ENCODE peak calls at places on chromosome 22, in six cellular contexts. X is A549, P is K562, R is NB4, B is GM12878, F is HepG2. D is an unnamed sample.
A peak's percentile ranks its signal among the peaks of the same experiment; 100 is the strongest.

GRCh38 chr22:32967285-32968101 is 90.7 kb downstream of the SYN3 start:
- DNase-seq in X (no peak), P (no peak), R (no peak), B (no peak), F (peak; percentile 93), D (no peak)

GRCh38 chr22:19891350-19892248 is 36.9 kb upstream of the GNB1L start:
- DNase-seq in X (no peak), P (peak; percentile 98), R (peak; percentile 91), B (no peak), F (peak; percentile 71), D (peak; percentile 90)

GRCh38 chr22:23856721-23857605 is 712 bp upstream of the SLC2A11 start:
- DNase-seq in X (peak; percentile 28), P (no peak), R (no peak), B (no peak), F (peak; percentile 54), D (peak; percentile 31)

GRCh38 chr22:44333847-44334635 is 21.3 kb upstream of the SHISAL1 start:
- DNase-seq in X (no peak), P (no peak), R (no peak), B (no peak), F (no peak), D (no peak)

GRCh38 chr22:26718905-26719304 is 61.5 kb downstream of the MIAT start:
- DNase-seq in X (peak; percentile 30), P (no peak), R (no peak), B (no peak), F (no peak), D (peak; percentile 42)

GRCh38 chr22:41951898-41952474 is at the start of gene SMIM45:
- DNase-seq in X (no peak), P (no peak), R (no peak), B (no peak), F (no peak), D (no peak)

GRCh38 chr22:31818481-31819392 is 64.9 kb downstream of the DEPDC5 start:
- DNase-seq in X (no peak), P (no peak), R (peak; percentile 5), B (no peak), F (no peak), D (no peak)

GRCh38 chr22:32837142-32837541 is 35.6 kb downstream of the TIMP3 start:
- DNase-seq in X (no peak), P (no peak), R (no peak), B (no peak), F (no peak), D (no peak)

GRCh38 chr22:41280065-41280464 is 5.9 kb downstream of the RANGAP1 start:
- DNase-seq in X (no peak), P (no peak), R (no peak), B (no peak), F (no peak), D (no peak)

GRCh38 chr22:39081557-39081956 is 4.5 kb downstream of the APOBEC3G start:
- DNase-seq in X (no peak), P (no peak), R (no peak), B (no peak), F (no peak), D (no peak)

GRCh38 chr22:25488244-25489020 is 76.0 kb upstream of the GRK3 start:
- DNase-seq in X (peak; percentile 13), P (no peak), R (peak; percentile 18), B (peak; percentile 26), F (peak; percentile 52), D (peak; percentile 71)

GRCh38 chr22:29351042-29351441 is 35.5 kb upstream of the RASL10A start:
- DNase-seq in X (no peak), P (no peak), R (no peak), B (no peak), F (no peak), D (no peak)

GRCh38 chr22:39205344-39206021 is 39.3 kb downstream of the PDGFB start:
- DNase-seq in X (peak; percentile 76), P (peak; percentile 47), R (peak; percentile 59), B (no peak), F (peak; percentile 28), D (peak; percentile 57)

GRCh38 chr22:24146791-24147353 is 34.4 kb upstream of the SUSD2 start:
- DNase-seq in X (no peak), P (no peak), R (peak; percentile 40), B (no peak), F (no peak), D (peak; percentile 72)

GRCh38 chr22:26648761-26649363 is 8.5 kb upstream of the MIAT start:
- DNase-seq in X (no peak), P (no peak), R (peak; percentile 84), B (no peak), F (no peak), D (no peak)

GRCh38 chr22:38452373-38453064 is 2.5 kb downstream of the KCNJ4 start:
- DNase-seq in X (no peak), P (no peak), R (no peak), B (no peak), F (no peak), D (no peak)

GRCh38 chr22:38953577-38954413 is 3.6 kb upstream of the APOBEC3A start:
- DNase-seq in X (peak; percentile 38), P (no peak), R (peak; percentile 56), B (peak; percentile 85), F (no peak), D (no peak)

GRCh38 chr22:12601870-12602779 is 2925.9 kb upstream of the OR11H1 start:
- DNase-seq in X (no peak), P (peak; percentile 84), R (no peak), B (no peak), F (peak; percentile 61), D (no peak)

DNA sequence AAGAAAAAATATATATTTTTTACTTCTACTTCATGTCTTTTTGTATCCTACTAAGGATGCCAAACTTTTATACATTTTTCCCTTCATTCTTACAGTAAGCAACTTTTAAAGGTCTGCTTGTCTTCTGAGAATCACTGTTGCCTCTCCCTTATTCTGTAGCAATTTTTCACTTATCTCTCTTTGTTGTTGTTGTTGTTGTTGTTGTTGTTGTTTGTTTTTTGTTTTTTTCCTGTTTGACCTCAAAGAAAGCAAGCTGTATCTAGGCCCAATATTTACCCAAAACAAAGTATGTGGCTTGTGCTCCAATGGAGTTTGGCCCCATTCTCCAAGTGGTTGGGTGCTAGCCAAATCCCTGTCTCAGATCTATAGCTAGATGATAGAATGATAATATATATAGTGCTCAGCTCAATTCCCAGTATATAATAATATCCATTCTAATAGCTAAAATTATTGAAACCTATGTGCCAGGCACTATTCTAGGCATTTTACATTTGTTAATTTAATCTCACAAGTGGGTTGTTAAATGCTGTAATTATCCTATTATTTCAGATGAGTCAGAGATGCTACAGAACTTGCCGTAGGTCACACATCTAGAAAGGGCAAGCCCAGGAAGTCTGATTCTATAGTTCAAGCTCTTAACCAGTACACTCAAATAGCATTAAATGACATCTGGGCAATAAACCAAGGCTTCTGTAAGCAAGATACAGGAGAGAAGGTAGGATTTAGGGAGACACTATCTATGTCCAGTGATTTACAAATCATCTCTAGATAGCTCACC is 205.1 kb upstream of the PITPNB start:
- DNase-seq in X (no peak), P (no peak), R (no peak), B (no peak), F (no peak), D (no peak)
- TF ChIP-seq MAX in X (no peak), P (no peak), R (no peak), B (no peak), F (no peak), D (no peak)

DNA sequence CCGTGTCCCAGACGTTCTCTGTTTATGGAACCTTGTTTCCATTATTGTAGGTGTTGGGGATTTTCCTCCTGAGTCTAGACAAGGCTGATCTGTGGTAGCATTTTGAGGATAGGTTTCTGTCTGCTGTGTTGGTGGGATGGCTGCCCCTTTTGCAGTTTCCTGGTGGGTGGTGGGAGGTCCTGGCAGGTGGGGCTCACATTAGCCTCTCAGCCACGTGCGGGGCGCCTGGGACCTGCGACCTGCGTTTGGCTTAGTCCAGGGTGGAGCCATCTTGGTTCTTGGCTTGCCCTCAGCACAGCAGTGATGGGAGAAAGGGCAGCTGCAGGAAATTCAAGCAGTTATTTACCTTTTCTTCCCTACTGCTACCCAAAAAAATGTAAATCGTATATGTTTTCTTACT is 143.4 kb downstream of the TBC1D22A start:
- DNase-seq in X (no peak), P (no peak), R (no peak), B (no peak), F (no peak), D (no peak)
- TF ChIP-seq MYC in X (no peak), P (no peak), R (no peak), B (no peak), F (no peak), D (no peak)

GRCh38 chr22:36928181-36928580 is 14.8 kb downstream of the CSF2RB start:
- DNase-seq in X (no peak), P (no peak), R (no peak), B (no peak), F (no peak), D (no peak)
- TF ChIP-seq MAX in X (no peak), P (no peak), R (no peak), B (no peak), F (no peak), D (no peak)

DNA sequence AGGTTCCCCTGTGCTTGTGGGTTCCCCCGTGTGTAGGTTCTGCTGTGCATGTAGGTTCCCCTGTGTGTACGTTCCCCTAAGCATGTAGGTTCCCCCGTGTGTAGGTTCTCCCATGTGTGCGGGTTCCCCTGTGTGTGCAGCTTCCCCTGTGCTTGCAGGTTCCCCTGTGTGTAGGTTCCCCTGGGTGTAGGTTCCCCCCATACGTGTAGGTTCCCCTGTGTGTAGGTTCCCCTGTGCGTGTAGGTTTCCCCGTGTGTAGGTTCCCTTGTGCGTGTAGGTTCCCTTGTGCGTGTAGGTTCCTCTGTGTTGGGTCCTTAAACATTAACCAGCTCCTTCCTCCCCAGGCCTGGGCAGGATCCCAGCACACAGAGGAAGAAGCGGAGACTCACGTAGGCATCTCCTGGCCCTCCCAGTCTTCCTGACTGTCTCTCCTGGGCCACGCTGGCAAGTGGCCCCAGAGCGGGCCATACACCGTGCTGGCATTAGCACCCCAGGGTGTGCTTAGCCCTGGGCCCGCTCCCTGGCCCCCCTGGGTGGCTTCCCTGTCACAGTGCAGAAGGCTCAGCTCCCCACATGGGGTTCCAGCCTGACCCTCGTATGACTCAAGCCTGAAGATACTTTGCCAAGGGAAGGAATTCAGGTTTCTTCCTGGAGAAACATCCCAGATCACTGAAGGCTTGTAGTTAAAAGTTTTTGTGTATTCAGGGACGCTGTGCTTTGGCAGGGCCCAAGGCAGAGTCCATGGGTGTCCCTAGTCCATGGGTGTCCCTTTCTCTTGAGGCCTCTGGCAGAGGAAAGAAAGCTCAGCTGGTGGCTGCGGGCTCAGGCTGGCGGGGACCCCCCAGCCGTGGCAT is 2.7 kb upstream of the GRAMD4 start:
- DNase-seq in X (no peak), P (no peak), R (no peak), B (no peak), F (no peak), D (no peak)
- TF ChIP-seq MYC in X (no peak), P (no peak), R (no peak), B (no peak), F (no peak), D (no peak)

GRCh38 chr22:27748355-27749168 is 53.0 kb downstream of the MN1 start:
- DNase-seq in X (no peak), P (no peak), R (peak; percentile 34), B (no peak), F (no peak), D (no peak)
- TF ChIP-seq MAX in X (no peak), P (no peak), R (no peak), B (no peak), F (no peak), D (no peak)